ENCODE peak calls at places on chromosomes 7 and 10, in nine cellular contexts. One of them, this sample, is unnamed.

GRCh38 chr7:100171840-100172239 is 3.4 kb upstream of the GAL3ST4 start:
- DNase-seq in A549: no peak
- DNase-seq in erythroblast: no peak
- DNase-seq in tibial nerve: no peak
- DNase-seq in transverse colon: no peak
- DNase-seq in GM12891: no peak
- DNase-seq in esophagus muscularis mucosa: no peak
- DNase-seq in ovary: no peak
- DNase-seq in GM12878: no peak
- DNase-seq in this sample: no peak

GRCh38 chr7:104933433-104934074 is 80.5 kb upstream of the KMT2E start:
- DNase-seq in A549: no peak
- DNase-seq in erythroblast: no peak
- DNase-seq in tibial nerve: no peak
- DNase-seq in transverse colon: peak
- DNase-seq in GM12891: no peak
- DNase-seq in esophagus muscularis mucosa: no peak
- DNase-seq in ovary: no peak
- DNase-seq in GM12878: no peak
- DNase-seq in this sample: no peak

GRCh38 chr7:43516581-43517342 is 66.1 kb upstream of the STK17A start:
- DNase-seq in A549: no peak
- DNase-seq in erythroblast: no peak
- DNase-seq in tibial nerve: no peak
- DNase-seq in transverse colon: no peak
- DNase-seq in GM12891: no peak
- DNase-seq in esophagus muscularis mucosa: no peak
- DNase-seq in ovary: no peak
- DNase-seq in GM12878: peak
- DNase-seq in this sample: no peak

GRCh38 chr7:25101817-25102216 is 23.2 kb downstream of the CYCS start:
- DNase-seq in A549: no peak
- DNase-seq in erythroblast: no peak
- DNase-seq in tibial nerve: no peak
- DNase-seq in transverse colon: no peak
- DNase-seq in GM12891: no peak
- DNase-seq in esophagus muscularis mucosa: no peak
- DNase-seq in ovary: no peak
- DNase-seq in GM12878: no peak
- DNase-seq in this sample: no peak

GRCh38 chr7:44235582-44236332 is 35.0 kb downstream of the YKT6 start:
- DNase-seq in A549: no peak
- DNase-seq in erythroblast: no peak
- DNase-seq in tibial nerve: no peak
- DNase-seq in transverse colon: no peak
- DNase-seq in GM12891: no peak
- DNase-seq in esophagus muscularis mucosa: no peak
- DNase-seq in ovary: no peak
- DNase-seq in GM12878: no peak
- DNase-seq in this sample: no peak

GRCh38 chr7:234041-234711 is 41.8 kb downstream of the FAM20C start:
- DNase-seq in A549: no peak
- DNase-seq in erythroblast: no peak
- DNase-seq in tibial nerve: no peak
- DNase-seq in transverse colon: no peak
- DNase-seq in GM12891: no peak
- DNase-seq in esophagus muscularis mucosa: no peak
- DNase-seq in ovary: no peak
- DNase-seq in GM12878: no peak
- DNase-seq in this sample: peak

GRCh38 chr7:98303906-98304305 is 22.4 kb downstream of the BRI3 start:
- DNase-seq in A549: no peak
- DNase-seq in erythroblast: no peak
- DNase-seq in tibial nerve: no peak
- DNase-seq in transverse colon: no peak
- DNase-seq in GM12891: no peak
- DNase-seq in esophagus muscularis mucosa: no peak
- DNase-seq in ovary: no peak
- DNase-seq in GM12878: no peak
- DNase-seq in this sample: no peak

GRCh38 chr10:34702093-34702952 is 112.8 kb downstream of the PARD3 start:
- DNase-seq in A549: no peak
- DNase-seq in erythroblast: no peak
- DNase-seq in tibial nerve: no peak
- DNase-seq in transverse colon: no peak
- DNase-seq in GM12891: no peak
- DNase-seq in esophagus muscularis mucosa: no peak
- DNase-seq in ovary: no peak
- DNase-seq in GM12878: no peak
- DNase-seq in this sample: no peak

GRCh38 chr7:1741751-1742554 is 71.9 kb downstream of the ELFN1 start:
- DNase-seq in A549: no peak
- DNase-seq in erythroblast: no peak
- DNase-seq in tibial nerve: no peak
- DNase-seq in transverse colon: peak
- DNase-seq in GM12891: peak
- DNase-seq in esophagus muscularis mucosa: no peak
- DNase-seq in ovary: no peak
- DNase-seq in GM12878: no peak
- DNase-seq in this sample: no peak

GRCh38 chr7:88337556-88337955 is 30.9 kb upstream of the STEAP4 start:
- DNase-seq in A549: no peak
- DNase-seq in erythroblast: no peak
- DNase-seq in tibial nerve: no peak
- DNase-seq in transverse colon: no peak
- DNase-seq in GM12891: no peak
- DNase-seq in esophagus muscularis mucosa: no peak
- DNase-seq in ovary: no peak
- DNase-seq in GM12878: no peak
- DNase-seq in this sample: no peak

GRCh38 chr7:99290980-99291607 is 18.5 kb downstream of the MYH16 start:
- DNase-seq in A549: no peak
- DNase-seq in erythroblast: no peak
- DNase-seq in tibial nerve: no peak
- DNase-seq in transverse colon: peak
- DNase-seq in GM12891: no peak
- DNase-seq in esophagus muscularis mucosa: no peak
- DNase-seq in ovary: no peak
- DNase-seq in GM12878: no peak
- DNase-seq in this sample: no peak

GRCh38 chr7:24825931-24826661 is 68.8 kb upstream of the GSDME start:
- DNase-seq in A549: peak
- DNase-seq in erythroblast: peak
- DNase-seq in tibial nerve: no peak
- DNase-seq in transverse colon: peak
- DNase-seq in GM12891: no peak
- DNase-seq in esophagus muscularis mucosa: no peak
- DNase-seq in ovary: no peak
- DNase-seq in GM12878: no peak
- DNase-seq in this sample: no peak

GRCh38 chr10:95508730-95509129 is 52.4 kb downstream of the SORBS1 start:
- DNase-seq in A549: no peak
- DNase-seq in erythroblast: no peak
- DNase-seq in tibial nerve: no peak
- DNase-seq in transverse colon: no peak
- DNase-seq in GM12891: no peak
- DNase-seq in esophagus muscularis mucosa: no peak
- DNase-seq in ovary: no peak
- DNase-seq in GM12878: no peak
- DNase-seq in this sample: no peak
- TF ChIP-seq POLR2A in A549: no peak
- TF ChIP-seq POLR2A in erythroblast: no peak
- TF ChIP-seq POLR2A in tibial nerve: no peak
- TF ChIP-seq POLR2A in transverse colon: no peak
- TF ChIP-seq POLR2A in GM12891: no peak
- TF ChIP-seq POLR2A in esophagus muscularis mucosa: no peak
- TF ChIP-seq POLR2A in ovary: no peak
- TF ChIP-seq POLR2A in GM12878: no peak
- TF ChIP-seq POLR2A in this sample: no peak

GRCh38 chr10:70885485-70885884 is 2.9 kb downstream of the PCBD1 start:
- DNase-seq in A549: no peak
- DNase-seq in erythroblast: no peak
- DNase-seq in tibial nerve: no peak
- DNase-seq in transverse colon: no peak
- DNase-seq in GM12891: no peak
- DNase-seq in esophagus muscularis mucosa: no peak
- DNase-seq in ovary: no peak
- DNase-seq in GM12878: no peak
- DNase-seq in this sample: no peak

GRCh38 chr10:70889291-70889690 is 926 bp upstream of the PCBD1 start:
- DNase-seq in A549: no peak
- DNase-seq in erythroblast: no peak
- DNase-seq in tibial nerve: no peak
- DNase-seq in transverse colon: no peak
- DNase-seq in GM12891: no peak
- DNase-seq in esophagus muscularis mucosa: no peak
- DNase-seq in ovary: no peak
- DNase-seq in GM12878: no peak
- DNase-seq in this sample: no peak

GRCh38 chr10:70886921-70887665 is 1.3 kb downstream of the PCBD1 start:
- DNase-seq in A549: no peak
- DNase-seq in erythroblast: no peak
- DNase-seq in tibial nerve: no peak
- DNase-seq in transverse colon: no peak
- DNase-seq in GM12891: no peak
- DNase-seq in esophagus muscularis mucosa: no peak
- DNase-seq in ovary: no peak
- DNase-seq in GM12878: no peak
- DNase-seq in this sample: no peak

GRCh38 chr10:70885931-70886903 is 2.1 kb downstream of the PCBD1 start:
- DNase-seq in A549: no peak
- DNase-seq in erythroblast: no peak
- DNase-seq in tibial nerve: no peak
- DNase-seq in transverse colon: no peak
- DNase-seq in GM12891: no peak
- DNase-seq in esophagus muscularis mucosa: no peak
- DNase-seq in ovary: no peak
- DNase-seq in GM12878: no peak
- DNase-seq in this sample: no peak

GRCh38 chr10:70887804-70888800 is at the start of gene PCBD1:
- DNase-seq in A549: peak
- DNase-seq in erythroblast: peak
- DNase-seq in tibial nerve: peak
- DNase-seq in transverse colon: peak
- DNase-seq in GM12891: peak
- DNase-seq in esophagus muscularis mucosa: no peak
- DNase-seq in ovary: peak
- DNase-seq in GM12878: no peak
- DNase-seq in this sample: peak
- TF ChIP-seq POLR2A in A549: peak
- TF ChIP-seq POLR2A in erythroblast: peak
- TF ChIP-seq POLR2A in tibial nerve: no peak
- TF ChIP-seq POLR2A in transverse colon: peak
- TF ChIP-seq POLR2A in GM12891: no peak
- TF ChIP-seq POLR2A in esophagus muscularis mucosa: no peak
- TF ChIP-seq POLR2A in ovary: peak
- TF ChIP-seq POLR2A in GM12878: peak
- TF ChIP-seq POLR2A in this sample: peak

GRCh38 chr10:104321226-104321625 is 17.0 kb downstream of the ITPRIP start:
- DNase-seq in A549: no peak
- DNase-seq in erythroblast: no peak
- DNase-seq in tibial nerve: peak
- DNase-seq in transverse colon: no peak
- DNase-seq in GM12891: no peak
- DNase-seq in esophagus muscularis mucosa: no peak
- DNase-seq in ovary: peak
- DNase-seq in GM12878: no peak
- DNase-seq in this sample: peak
- TF ChIP-seq POLR2A in A549: no peak
- TF ChIP-seq POLR2A in erythroblast: no peak
- TF ChIP-seq POLR2A in tibial nerve: no peak
- TF ChIP-seq POLR2A in transverse colon: no peak
- TF ChIP-seq POLR2A in GM12891: no peak
- TF ChIP-seq POLR2A in esophagus muscularis mucosa: no peak
- TF ChIP-seq POLR2A in ovary: no peak
- TF ChIP-seq POLR2A in GM12878: no peak
- TF ChIP-seq POLR2A in this sample: no peak

GRCh38 chr10:22229756-22230330 is 12.0 kb upstream of the EBLN1 start:
- DNase-seq in A549: no peak
- DNase-seq in erythroblast: no peak
- DNase-seq in tibial nerve: no peak
- DNase-seq in transverse colon: no peak
- DNase-seq in GM12891: no peak
- DNase-seq in esophagus muscularis mucosa: no peak
- DNase-seq in ovary: no peak
- DNase-seq in GM12878: no peak
- DNase-seq in this sample: no peak

GRCh38 chr10:22230331-22230833 is 12.6 kb upstream of the EBLN1 start:
- DNase-seq in A549: peak
- DNase-seq in erythroblast: peak
- DNase-seq in tibial nerve: no peak
- DNase-seq in transverse colon: no peak
- DNase-seq in GM12891: peak
- DNase-seq in esophagus muscularis mucosa: no peak
- DNase-seq in ovary: no peak
- DNase-seq in GM12878: no peak
- DNase-seq in this sample: no peak

GRCh38 chr10:22228167-22228938 is 10.5 kb upstream of the EBLN1 start:
- DNase-seq in A549: no peak
- DNase-seq in erythroblast: peak
- DNase-seq in tibial nerve: no peak
- DNase-seq in transverse colon: no peak
- DNase-seq in GM12891: no peak
- DNase-seq in esophagus muscularis mucosa: no peak
- DNase-seq in ovary: no peak
- DNase-seq in GM12878: no peak
- DNase-seq in this sample: no peak

GRCh38 chr10:22231260-22231659 is 13.4 kb upstream of the EBLN1 start:
- DNase-seq in A549: no peak
- DNase-seq in erythroblast: no peak
- DNase-seq in tibial nerve: no peak
- DNase-seq in transverse colon: no peak
- DNase-seq in GM12891: no peak
- DNase-seq in esophagus muscularis mucosa: no peak
- DNase-seq in ovary: no peak
- DNase-seq in GM12878: no peak
- DNase-seq in this sample: no peak

DNA sequence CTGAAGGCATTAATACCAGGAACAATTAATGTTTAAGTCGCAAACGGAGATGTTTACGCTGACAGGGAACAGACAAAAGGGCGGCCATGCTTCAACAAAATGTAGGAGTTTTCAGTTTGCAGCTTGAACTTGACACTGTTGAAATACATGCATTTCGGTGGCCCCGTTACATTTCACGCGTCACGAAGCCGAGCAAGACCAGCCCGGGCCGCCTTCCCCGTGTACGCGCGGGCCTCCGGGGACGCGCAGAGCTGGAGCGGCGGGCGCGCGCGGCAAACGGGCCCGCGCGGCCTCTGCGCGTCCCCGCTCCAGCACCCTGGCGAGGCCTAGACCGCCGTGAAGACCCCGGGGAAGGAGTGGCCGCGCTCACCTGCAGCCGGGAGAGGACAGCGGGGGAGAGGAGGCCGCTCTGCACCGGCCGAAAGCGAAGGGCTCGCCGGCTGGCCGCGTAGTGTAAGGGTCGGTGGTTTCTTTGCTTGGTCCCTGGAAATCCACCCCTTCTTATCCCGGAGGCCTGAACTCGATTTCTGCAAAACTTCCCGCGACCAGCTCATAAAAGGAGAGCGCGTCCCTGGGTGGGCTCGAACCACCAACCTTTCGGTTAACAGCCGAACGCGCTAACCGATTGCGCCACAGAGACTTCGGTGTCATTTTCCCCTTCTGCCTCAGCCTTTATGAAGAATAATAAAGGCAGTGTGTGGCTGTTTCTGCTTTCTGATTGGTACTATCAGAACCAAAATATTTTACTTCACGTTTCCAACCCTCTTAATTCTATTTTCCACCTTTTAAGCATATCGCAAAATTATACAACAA is 11.3 kb upstream of the EBLN1 start:
- DNase-seq in A549: peak
- DNase-seq in erythroblast: peak
- DNase-seq in tibial nerve: peak
- DNase-seq in transverse colon: peak
- DNase-seq in GM12891: peak
- DNase-seq in esophagus muscularis mucosa: peak
- DNase-seq in ovary: peak
- DNase-seq in GM12878: peak
- DNase-seq in this sample: peak
- TF ChIP-seq POLR2A in A549: peak
- TF ChIP-seq POLR2A in erythroblast: peak
- TF ChIP-seq POLR2A in tibial nerve: no peak
- TF ChIP-seq POLR2A in transverse colon: peak
- TF ChIP-seq POLR2A in GM12891: no peak
- TF ChIP-seq POLR2A in esophagus muscularis mucosa: no peak
- TF ChIP-seq POLR2A in ovary: no peak
- TF ChIP-seq POLR2A in GM12878: peak
- TF ChIP-seq POLR2A in this sample: no peak